ENCODE peak calls at places on chromosome 4, in seven cellular contexts. H, D, L, C, P, A and V are unnamed samples.

GRCh38 chr4:185290656-185291055 is 81.3 kb downstream of the SNX25 start:
- DNase-seq in C (no peak), D (no peak), H (no peak), A (no peak), P (no peak), L (no peak), V (no peak)

GRCh38 chr4:26780524-26780923 is 80.1 kb upstream of the STIM2 start:
- DNase-seq in P (no peak), A (no peak), H (no peak), D (peak), C (no peak), L (no peak), V (no peak)

GRCh38 chr4:1045595-1046201 is 34.3 kb downstream of the FGFRL1 start:
- DNase-seq in H (peak), A (no peak), D (no peak), C (peak), P (no peak), L (peak), V (no peak)

GRCh38 chr4:140163029-140163810 is 9.2 kb upstream of the MAML3 start:
- DNase-seq in P (no peak), L (no peak), H (no peak), D (no peak), C (no peak), A (no peak), V (no peak)

GRCh38 chr4:153438916-153439756 is 27.0 kb upstream of the TMEM131L start:
- DNase-seq in A (no peak), H (no peak), D (no peak), P (no peak), L (no peak), C (no peak), V (no peak)

GRCh38 chr4:12116009-12116542 is 687.4 kb upstream of the HS3ST1 start:
- DNase-seq in C (no peak), L (no peak), A (no peak), D (no peak), H (no peak), P (no peak), V (no peak)

GRCh38 chr4:123315617-123316016 is 81.0 kb upstream of the SPRY1 start:
- DNase-seq in C (no peak), A (no peak), P (no peak), D (no peak), L (no peak), H (no peak), V (no peak)

GRCh38 chr4:186728631-186729271 is 5.1 kb upstream of the FAT1 start:
- DNase-seq in P (no peak), A (no peak), D (no peak), C (no peak), H (no peak), L (no peak), V (no peak)

GRCh38 chr4:7893539-7893938 is 46.1 kb downstream of the AFAP1 start:
- DNase-seq in A (no peak), D (no peak), H (no peak), L (no peak), P (no peak), C (no peak), V (no peak)

GRCh38 chr4:74456056-74456744 is 11.3 kb downstream of the AREG start:
- DNase-seq in P (no peak), H (no peak), L (no peak), C (no peak), A (no peak), D (no peak), V (no peak)

GRCh38 chr4:113760852-113761681 is 471 bp downstream of the CAMK2D start:
- DNase-seq in A (peak), L (peak), H (peak), C (peak), D (peak), P (peak), V (peak)
- TF ChIP-seq POLR2A in A (no peak), L (peak), H (peak), C (no peak), D (no peak), P (no peak), V (peak)

DNA sequence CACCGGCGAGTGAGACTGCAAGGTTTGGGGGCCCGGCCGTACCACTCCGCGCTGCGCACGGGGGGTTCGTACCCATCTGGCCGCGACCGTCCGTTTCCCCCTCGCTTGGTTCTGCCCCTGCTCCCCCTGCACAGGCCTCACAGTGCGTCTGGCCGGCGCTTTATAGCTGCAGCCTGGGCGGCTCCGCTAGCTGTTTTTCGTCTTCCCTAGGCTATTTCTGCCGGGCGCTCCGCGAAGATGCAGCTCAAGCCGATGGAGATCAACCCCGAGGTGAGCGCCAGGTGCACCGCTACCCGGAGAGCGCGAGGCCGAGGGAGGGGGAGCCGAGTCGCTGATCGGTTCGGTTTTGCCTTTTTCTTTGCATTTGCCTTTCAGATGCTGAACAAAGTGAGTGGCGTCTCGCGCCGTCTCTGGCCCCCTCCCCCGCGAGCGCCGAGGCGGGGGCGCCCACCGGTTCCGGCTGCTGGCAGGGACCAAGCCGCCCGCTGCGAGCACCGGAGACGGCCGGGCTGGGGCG is at the start of gene UCHL1:
- DNase-seq in L (peak), P (no peak), D (peak), C (peak), A (peak), H (no peak), V (peak)
- TF ChIP-seq POLR2A in L (peak), P (no peak), D (no peak), C (no peak), A (no peak), H (no peak), V (peak)

DNA sequence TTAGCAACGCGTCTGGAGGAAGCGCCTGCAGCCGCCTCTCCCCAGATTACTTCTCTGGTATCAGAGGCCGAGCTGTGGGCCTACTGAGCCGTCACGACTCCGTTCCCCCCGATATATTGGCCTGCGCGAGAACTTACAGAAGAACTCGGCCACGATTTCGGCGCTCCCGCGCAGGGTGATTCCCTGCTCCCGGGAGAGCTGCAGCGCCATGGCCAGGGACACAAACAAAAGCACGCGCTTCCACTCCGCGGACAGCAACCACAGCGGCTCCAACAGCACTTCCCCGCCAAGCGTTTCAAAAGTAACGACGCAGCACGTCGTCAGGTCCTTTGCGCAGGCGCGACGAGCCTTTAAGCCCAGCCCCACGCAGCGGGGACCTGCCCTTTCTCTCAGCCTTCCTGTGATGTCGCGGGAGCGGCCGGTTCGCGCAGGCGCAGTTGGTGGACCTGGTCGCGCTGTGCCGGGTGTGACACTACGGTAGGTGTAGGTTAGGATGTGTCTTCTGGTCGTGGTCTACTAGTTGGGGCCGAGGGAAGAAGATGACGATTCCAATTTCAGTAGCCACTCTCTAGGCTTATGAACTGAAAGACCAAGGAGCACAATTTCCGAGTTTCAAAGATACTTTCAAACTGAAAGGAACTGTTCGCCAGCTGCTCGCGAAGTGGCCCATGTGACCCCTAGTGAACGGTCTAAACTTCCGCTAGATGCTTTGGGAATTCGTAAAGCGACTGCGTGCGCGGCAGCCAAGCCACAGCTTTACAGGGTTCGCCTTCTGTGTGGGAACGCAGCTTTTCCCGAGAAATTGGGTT is at the start of gene MAD2L1:
- DNase-seq in A (peak), D (peak), L (peak), H (peak), P (peak), C (peak), V (peak)
- TF ChIP-seq POLR2A in A (peak), D (peak), L (peak), H (peak), P (peak), C (peak), V (peak)

GRCh38 chr4:139025841-139026240 is 10.3 kb downstream of the NOCT start:
- DNase-seq in D (no peak), H (no peak), A (no peak), L (no peak), P (no peak), C (no peak), V (no peak)

GRCh38 chr4:139027771-139028170 is 12.2 kb downstream of the NOCT start:
- DNase-seq in P (no peak), A (no peak), D (no peak), H (no peak), L (no peak), C (no peak), V (no peak)

GRCh38 chr4:139024686-139025085 is 9.1 kb downstream of the NOCT start:
- DNase-seq in A (no peak), C (no peak), P (no peak), D (no peak), H (no peak), L (no peak), V (no peak)

GRCh38 chr4:139030614-139031235 is 15.1 kb downstream of the NOCT start:
- DNase-seq in C (peak), L (peak), A (peak), P (peak), D (peak), H (no peak), V (peak)

GRCh38 chr4:139028191-139028661 is 12.6 kb downstream of the NOCT start:
- DNase-seq in L (no peak), A (peak), P (no peak), D (no peak), H (no peak), C (no peak), V (no peak)
- TF ChIP-seq POLR2A in L (no peak), A (no peak), P (no peak), D (no peak), H (no peak), C (no peak), V (no peak)